ENCODE peak calls at places on chromosomes 11 and 22, in ten cellular contexts. One of them, this sample, is unnamed.

GRCh38 chr11:1122356-1123002 is 35.3 kb upstream of the MUC5AC start:
- DNase-seq in NCI-H1105: no peak
- DNase-seq in NCI-H526 treated with DMSO at 0.1 percent for 48 hours: no peak
- DNase-seq in psoas muscle: no peak
- DNase-seq in Kasumi-1: no peak
- DNase-seq in RPMI8226: no peak
- DNase-seq in activated CD4-positive, alpha-beta T cell treated with anti-CD3 and anti-CD28 coated beads for 36 hours: no peak
- DNase-seq in fibroblast of the aortic adventitia: no peak
- DNase-seq in sigmoid colon: peak; percentile 30
- DNase-seq in lung microvascular endothelial cell: peak; percentile 11
- DNase-seq in this sample: no peak

GRCh38 chr22:48627203-48627602 is 1200.5 kb downstream of the BRD1 start:
- DNase-seq in fibroblast of the aortic adventitia: no peak
- DNase-seq in Kasumi-1: no peak
- DNase-seq in RPMI8226: peak; percentile 71
- DNase-seq in psoas muscle: no peak
- DNase-seq in NCI-H526 treated with DMSO at 0.1 percent for 48 hours: no peak
- DNase-seq in activated CD4-positive, alpha-beta T cell treated with anti-CD3 and anti-CD28 coated beads for 36 hours: peak; percentile 11
- DNase-seq in NCI-H1105: no peak
- DNase-seq in lung microvascular endothelial cell: no peak
- DNase-seq in sigmoid colon: no peak
- DNase-seq in this sample: no peak

GRCh38 chr11:62116458-62116857 is 7.4 kb upstream of the INCENP start:
- DNase-seq in psoas muscle: no peak
- DNase-seq in NCI-H1105: no peak
- DNase-seq in sigmoid colon: no peak
- DNase-seq in NCI-H526 treated with DMSO at 0.1 percent for 48 hours: no peak
- DNase-seq in activated CD4-positive, alpha-beta T cell treated with anti-CD3 and anti-CD28 coated beads for 36 hours: no peak
- DNase-seq in lung microvascular endothelial cell: no peak
- DNase-seq in RPMI8226: no peak
- DNase-seq in fibroblast of the aortic adventitia: no peak
- DNase-seq in Kasumi-1: no peak
- DNase-seq in this sample: no peak

GRCh38 chr11:9783986-9784385 is 120.1 kb downstream of the SWAP70 start:
- DNase-seq in sigmoid colon: no peak
- DNase-seq in lung microvascular endothelial cell: no peak
- DNase-seq in RPMI8226: no peak
- DNase-seq in psoas muscle: no peak
- DNase-seq in Kasumi-1: no peak
- DNase-seq in NCI-H526 treated with DMSO at 0.1 percent for 48 hours: no peak
- DNase-seq in activated CD4-positive, alpha-beta T cell treated with anti-CD3 and anti-CD28 coated beads for 36 hours: no peak
- DNase-seq in fibroblast of the aortic adventitia: no peak
- DNase-seq in NCI-H1105: no peak
- DNase-seq in this sample: no peak

GRCh38 chr22:42509548-42509947 is 10.0 kb downstream of the RRP7A start:
- DNase-seq in NCI-H526 treated with DMSO at 0.1 percent for 48 hours: no peak
- DNase-seq in sigmoid colon: no peak
- DNase-seq in lung microvascular endothelial cell: peak; percentile 9
- DNase-seq in Kasumi-1: no peak
- DNase-seq in activated CD4-positive, alpha-beta T cell treated with anti-CD3 and anti-CD28 coated beads for 36 hours: no peak
- DNase-seq in psoas muscle: no peak
- DNase-seq in NCI-H1105: no peak
- DNase-seq in RPMI8226: no peak
- DNase-seq in fibroblast of the aortic adventitia: no peak
- DNase-seq in this sample: no peak

GRCh38 chr11:121722431-121723256 is 269.9 kb upstream of the SORL1-AS1 start:
- DNase-seq in activated CD4-positive, alpha-beta T cell treated with anti-CD3 and anti-CD28 coated beads for 36 hours: peak; percentile 26
- DNase-seq in NCI-H526 treated with DMSO at 0.1 percent for 48 hours: peak; percentile 67
- DNase-seq in psoas muscle: peak; percentile 68
- DNase-seq in fibroblast of the aortic adventitia: peak; percentile 95
- DNase-seq in lung microvascular endothelial cell: peak; percentile 75
- DNase-seq in NCI-H1105: peak; percentile 83
- DNase-seq in Kasumi-1: no peak
- DNase-seq in sigmoid colon: peak; percentile 97
- DNase-seq in RPMI8226: no peak
- DNase-seq in this sample: peak; percentile 7

GRCh38 chr22:44497218-44497903 is 672 bp downstream of the RTL6 start:
- DNase-seq in psoas muscle: peak; percentile 43
- DNase-seq in activated CD4-positive, alpha-beta T cell treated with anti-CD3 and anti-CD28 coated beads for 36 hours: no peak
- DNase-seq in sigmoid colon: peak; percentile 72
- DNase-seq in NCI-H526 treated with DMSO at 0.1 percent for 48 hours: no peak
- DNase-seq in fibroblast of the aortic adventitia: no peak
- DNase-seq in lung microvascular endothelial cell: peak; percentile 14
- DNase-seq in Kasumi-1: no peak
- DNase-seq in RPMI8226: no peak
- DNase-seq in NCI-H1105: no peak
- DNase-seq in this sample: no peak

GRCh38 chr11:73204711-73205121 is 13.4 kb upstream of the P2RY2 start:
- DNase-seq in Kasumi-1: peak; percentile 87
- DNase-seq in activated CD4-positive, alpha-beta T cell treated with anti-CD3 and anti-CD28 coated beads for 36 hours: peak; percentile 0
- DNase-seq in RPMI8226: no peak
- DNase-seq in psoas muscle: no peak
- DNase-seq in sigmoid colon: peak; percentile 82
- DNase-seq in lung microvascular endothelial cell: no peak
- DNase-seq in fibroblast of the aortic adventitia: no peak
- DNase-seq in NCI-H1105: no peak
- DNase-seq in NCI-H526 treated with DMSO at 0.1 percent for 48 hours: no peak
- DNase-seq in this sample: no peak

GRCh38 chr11:47852053-47852452 is 3.9 kb upstream of the NUP160 start:
- DNase-seq in NCI-H1105: no peak
- DNase-seq in NCI-H526 treated with DMSO at 0.1 percent for 48 hours: no peak
- DNase-seq in fibroblast of the aortic adventitia: no peak
- DNase-seq in RPMI8226: no peak
- DNase-seq in activated CD4-positive, alpha-beta T cell treated with anti-CD3 and anti-CD28 coated beads for 36 hours: no peak
- DNase-seq in Kasumi-1: no peak
- DNase-seq in psoas muscle: no peak
- DNase-seq in sigmoid colon: no peak
- DNase-seq in lung microvascular endothelial cell: no peak
- DNase-seq in this sample: no peak

GRCh38 chr22:23677701-23677995 is 13.2 kb upstream of the RGL4 start:
- DNase-seq in RPMI8226: no peak
- DNase-seq in lung microvascular endothelial cell: no peak
- DNase-seq in activated CD4-positive, alpha-beta T cell treated with anti-CD3 and anti-CD28 coated beads for 36 hours: no peak
- DNase-seq in Kasumi-1: no peak
- DNase-seq in sigmoid colon: peak; percentile 39
- DNase-seq in NCI-H1105: no peak
- DNase-seq in psoas muscle: no peak
- DNase-seq in fibroblast of the aortic adventitia: no peak
- DNase-seq in NCI-H526 treated with DMSO at 0.1 percent for 48 hours: no peak
- DNase-seq in this sample: no peak

GRCh38 chr11:81772161-81772560 is 961.5 kb downstream of the FAM181B start:
- DNase-seq in NCI-H526 treated with DMSO at 0.1 percent for 48 hours: no peak
- DNase-seq in psoas muscle: no peak
- DNase-seq in NCI-H1105: peak; percentile 37
- DNase-seq in activated CD4-positive, alpha-beta T cell treated with anti-CD3 and anti-CD28 coated beads for 36 hours: no peak
- DNase-seq in lung microvascular endothelial cell: peak; percentile 12
- DNase-seq in sigmoid colon: no peak
- DNase-seq in fibroblast of the aortic adventitia: peak; percentile 80
- DNase-seq in RPMI8226: no peak
- DNase-seq in Kasumi-1: no peak
- DNase-seq in this sample: no peak

GRCh38 chr11:76657139-76657823 is 13.3 kb downstream of the LRRC32 start:
- DNase-seq in activated CD4-positive, alpha-beta T cell treated with anti-CD3 and anti-CD28 coated beads for 36 hours: no peak
- DNase-seq in lung microvascular endothelial cell: no peak
- DNase-seq in psoas muscle: no peak
- DNase-seq in NCI-H526 treated with DMSO at 0.1 percent for 48 hours: no peak
- DNase-seq in fibroblast of the aortic adventitia: no peak
- DNase-seq in RPMI8226: no peak
- DNase-seq in sigmoid colon: peak; percentile 50
- DNase-seq in NCI-H1105: no peak
- DNase-seq in Kasumi-1: no peak
- DNase-seq in this sample: no peak

GRCh38 chr11:118343981-118344521 is at the start of gene CD3G:
- DNase-seq in NCI-H1105: no peak
- DNase-seq in psoas muscle: no peak
- DNase-seq in NCI-H526 treated with DMSO at 0.1 percent for 48 hours: no peak
- DNase-seq in fibroblast of the aortic adventitia: no peak
- DNase-seq in sigmoid colon: no peak
- DNase-seq in activated CD4-positive, alpha-beta T cell treated with anti-CD3 and anti-CD28 coated beads for 36 hours: peak; percentile 85
- DNase-seq in Kasumi-1: no peak
- DNase-seq in RPMI8226: no peak
- DNase-seq in lung microvascular endothelial cell: no peak
- DNase-seq in this sample: no peak

GRCh38 chr11:2990617-2991476 is 1.3 kb downstream of the NAP1L4 start:
- DNase-seq in psoas muscle: no peak
- DNase-seq in Kasumi-1: peak; percentile 3
- DNase-seq in sigmoid colon: no peak
- DNase-seq in RPMI8226: peak; percentile 33
- DNase-seq in activated CD4-positive, alpha-beta T cell treated with anti-CD3 and anti-CD28 coated beads for 36 hours: peak; percentile 76
- DNase-seq in NCI-H1105: no peak
- DNase-seq in fibroblast of the aortic adventitia: no peak
- DNase-seq in NCI-H526 treated with DMSO at 0.1 percent for 48 hours: peak; percentile 41
- DNase-seq in lung microvascular endothelial cell: peak; percentile 34
- DNase-seq in this sample: no peak

GRCh38 chr22:37731804-37732471 is 35.1 kb downstream of the TRIOBP start:
- DNase-seq in activated CD4-positive, alpha-beta T cell treated with anti-CD3 and anti-CD28 coated beads for 36 hours: no peak
- DNase-seq in NCI-H1105: no peak
- DNase-seq in psoas muscle: no peak
- DNase-seq in Kasumi-1: peak; percentile 70
- DNase-seq in fibroblast of the aortic adventitia: no peak
- DNase-seq in lung microvascular endothelial cell: no peak
- DNase-seq in sigmoid colon: no peak
- DNase-seq in NCI-H526 treated with DMSO at 0.1 percent for 48 hours: peak; percentile 18
- DNase-seq in RPMI8226: peak; percentile 43
- DNase-seq in this sample: no peak

GRCh38 chr11:63020671-63021255 is 5.1 kb upstream of the SLC22A8 start:
- DNase-seq in NCI-H526 treated with DMSO at 0.1 percent for 48 hours: no peak
- DNase-seq in activated CD4-positive, alpha-beta T cell treated with anti-CD3 and anti-CD28 coated beads for 36 hours: peak; percentile 70
- DNase-seq in NCI-H1105: no peak
- DNase-seq in psoas muscle: no peak
- DNase-seq in Kasumi-1: no peak
- DNase-seq in sigmoid colon: no peak
- DNase-seq in lung microvascular endothelial cell: peak; percentile 15
- DNase-seq in fibroblast of the aortic adventitia: no peak
- DNase-seq in RPMI8226: peak; percentile 65
- DNase-seq in this sample: no peak

GRCh38 chr11:79371152-79371551 is 69.7 kb downstream of the TENM4 start:
- DNase-seq in lung microvascular endothelial cell: no peak
- DNase-seq in sigmoid colon: no peak
- DNase-seq in NCI-H526 treated with DMSO at 0.1 percent for 48 hours: no peak
- DNase-seq in psoas muscle: no peak
- DNase-seq in NCI-H1105: no peak
- DNase-seq in fibroblast of the aortic adventitia: no peak
- DNase-seq in Kasumi-1: no peak
- DNase-seq in RPMI8226: no peak
- DNase-seq in activated CD4-positive, alpha-beta T cell treated with anti-CD3 and anti-CD28 coated beads for 36 hours: no peak
- DNase-seq in this sample: no peak

GRCh38 chr11:3101921-3102640 is 44.9 kb upstream of the CARS1 start:
- DNase-seq in sigmoid colon: peak; percentile 61
- DNase-seq in activated CD4-positive, alpha-beta T cell treated with anti-CD3 and anti-CD28 coated beads for 36 hours: no peak
- DNase-seq in Kasumi-1: no peak
- DNase-seq in RPMI8226: no peak
- DNase-seq in fibroblast of the aortic adventitia: no peak
- DNase-seq in NCI-H1105: no peak
- DNase-seq in lung microvascular endothelial cell: no peak
- DNase-seq in psoas muscle: no peak
- DNase-seq in NCI-H526 treated with DMSO at 0.1 percent for 48 hours: no peak
- DNase-seq in this sample: no peak

GRCh38 chr11:19633276-19633675 is 79.4 kb upstream of the NAV2 start:
- DNase-seq in NCI-H1105: no peak
- DNase-seq in fibroblast of the aortic adventitia: peak; percentile 68
- DNase-seq in activated CD4-positive, alpha-beta T cell treated with anti-CD3 and anti-CD28 coated beads for 36 hours: no peak
- DNase-seq in lung microvascular endothelial cell: no peak
- DNase-seq in psoas muscle: peak; percentile 79
- DNase-seq in NCI-H526 treated with DMSO at 0.1 percent for 48 hours: no peak
- DNase-seq in sigmoid colon: peak; percentile 94
- DNase-seq in Kasumi-1: no peak
- DNase-seq in RPMI8226: no peak
- DNase-seq in this sample: no peak

GRCh38 chr22:42297778-42298177 is 27.3 kb upstream of the TCF20 start:
- DNase-seq in RPMI8226: peak; percentile 40
- DNase-seq in Kasumi-1: no peak
- DNase-seq in activated CD4-positive, alpha-beta T cell treated with anti-CD3 and anti-CD28 coated beads for 36 hours: no peak
- DNase-seq in NCI-H1105: no peak
- DNase-seq in sigmoid colon: no peak
- DNase-seq in psoas muscle: no peak
- DNase-seq in fibroblast of the aortic adventitia: no peak
- DNase-seq in NCI-H526 treated with DMSO at 0.1 percent for 48 hours: no peak
- DNase-seq in lung microvascular endothelial cell: no peak
- DNase-seq in this sample: no peak

GRCh38 chr22:25131198-25131887 is 68.3 kb upstream of the CRYBB3 start:
- DNase-seq in NCI-H526 treated with DMSO at 0.1 percent for 48 hours: no peak
- DNase-seq in Kasumi-1: no peak
- DNase-seq in RPMI8226: peak; percentile 18
- DNase-seq in NCI-H1105: no peak
- DNase-seq in lung microvascular endothelial cell: no peak
- DNase-seq in activated CD4-positive, alpha-beta T cell treated with anti-CD3 and anti-CD28 coated beads for 36 hours: no peak
- DNase-seq in fibroblast of the aortic adventitia: no peak
- DNase-seq in psoas muscle: no peak
- DNase-seq in sigmoid colon: no peak
- DNase-seq in this sample: no peak

GRCh38 chr22:28395920-28396447 is 283.7 kb downstream of the TTC28 start:
- DNase-seq in RPMI8226: no peak
- DNase-seq in NCI-H1105: no peak
- DNase-seq in activated CD4-positive, alpha-beta T cell treated with anti-CD3 and anti-CD28 coated beads for 36 hours: peak; percentile 7
- DNase-seq in Kasumi-1: no peak
- DNase-seq in lung microvascular endothelial cell: no peak
- DNase-seq in sigmoid colon: no peak
- DNase-seq in NCI-H526 treated with DMSO at 0.1 percent for 48 hours: no peak
- DNase-seq in fibroblast of the aortic adventitia: peak; percentile 66
- DNase-seq in psoas muscle: no peak
- DNase-seq in this sample: no peak

GRCh38 chr11:8102296-8102915 is 21.4 kb downstream of the TUB start:
- DNase-seq in Kasumi-1: no peak
- DNase-seq in activated CD4-positive, alpha-beta T cell treated with anti-CD3 and anti-CD28 coated beads for 36 hours: no peak
- DNase-seq in psoas muscle: no peak
- DNase-seq in NCI-H526 treated with DMSO at 0.1 percent for 48 hours: no peak
- DNase-seq in sigmoid colon: no peak
- DNase-seq in RPMI8226: no peak
- DNase-seq in fibroblast of the aortic adventitia: no peak
- DNase-seq in NCI-H1105: no peak
- DNase-seq in lung microvascular endothelial cell: no peak
- DNase-seq in this sample: no peak

GRCh38 chr11:19218801-19219460 is 17.1 kb upstream of the CSRP3 start:
- DNase-seq in Kasumi-1: no peak
- DNase-seq in lung microvascular endothelial cell: no peak
- DNase-seq in NCI-H1105: no peak
- DNase-seq in fibroblast of the aortic adventitia: peak; percentile 31
- DNase-seq in psoas muscle: peak; percentile 58
- DNase-seq in activated CD4-positive, alpha-beta T cell treated with anti-CD3 and anti-CD28 coated beads for 36 hours: no peak
- DNase-seq in sigmoid colon: no peak
- DNase-seq in NCI-H526 treated with DMSO at 0.1 percent for 48 hours: no peak
- DNase-seq in RPMI8226: no peak
- DNase-seq in this sample: no peak

GRCh38 chr22:32378703-32379272 is 21.1 kb downstream of the RFPL3 start:
- DNase-seq in activated CD4-positive, alpha-beta T cell treated with anti-CD3 and anti-CD28 coated beads for 36 hours: peak; percentile 38
- DNase-seq in fibroblast of the aortic adventitia: no peak
- DNase-seq in RPMI8226: peak; percentile 61
- DNase-seq in NCI-H1105: no peak
- DNase-seq in psoas muscle: no peak
- DNase-seq in NCI-H526 treated with DMSO at 0.1 percent for 48 hours: no peak
- DNase-seq in Kasumi-1: peak; percentile 47
- DNase-seq in lung microvascular endothelial cell: peak; percentile 80
- DNase-seq in sigmoid colon: no peak
- DNase-seq in this sample: no peak

GRCh38 chr22:37457093-37457893 is 28.9 kb downstream of the MFNG start:
- DNase-seq in fibroblast of the aortic adventitia: peak; percentile 62
- DNase-seq in lung microvascular endothelial cell: peak; percentile 74
- DNase-seq in NCI-H1105: peak; percentile 61
- DNase-seq in Kasumi-1: peak; percentile 48
- DNase-seq in NCI-H526 treated with DMSO at 0.1 percent for 48 hours: peak; percentile 25
- DNase-seq in sigmoid colon: no peak
- DNase-seq in psoas muscle: peak; percentile 52
- DNase-seq in RPMI8226: peak; percentile 81
- DNase-seq in activated CD4-positive, alpha-beta T cell treated with anti-CD3 and anti-CD28 coated beads for 36 hours: peak; percentile 93
- DNase-seq in this sample: no peak

GRCh38 chr11:2319791-2320481 is 18.1 kb downstream of the TSPAN32 start:
- DNase-seq in activated CD4-positive, alpha-beta T cell treated with anti-CD3 and anti-CD28 coated beads for 36 hours: no peak
- DNase-seq in Kasumi-1: no peak
- DNase-seq in fibroblast of the aortic adventitia: no peak
- DNase-seq in sigmoid colon: peak; percentile 36
- DNase-seq in NCI-H1105: no peak
- DNase-seq in lung microvascular endothelial cell: no peak
- DNase-seq in psoas muscle: no peak
- DNase-seq in NCI-H526 treated with DMSO at 0.1 percent for 48 hours: no peak
- DNase-seq in RPMI8226: no peak
- DNase-seq in this sample: no peak

GRCh38 chr11:10680956-10681487 is 12.5 kb downstream of the IRAG1 start:
- DNase-seq in fibroblast of the aortic adventitia: no peak
- DNase-seq in sigmoid colon: no peak
- DNase-seq in lung microvascular endothelial cell: no peak
- DNase-seq in Kasumi-1: no peak
- DNase-seq in psoas muscle: no peak
- DNase-seq in RPMI8226: no peak
- DNase-seq in activated CD4-positive, alpha-beta T cell treated with anti-CD3 and anti-CD28 coated beads for 36 hours: no peak
- DNase-seq in NCI-H1105: no peak
- DNase-seq in NCI-H526 treated with DMSO at 0.1 percent for 48 hours: no peak
- DNase-seq in this sample: no peak

This sample was measured in NCI-H1436 treated with DMSO at 0.1 percent for 48 hours.